ENCODE peak calls at places on chromosomes 16 and 17, in seven cellular contexts. V is pons; U is fibroblast of lung; W is activated naive CD4-positive, alpha-beta T cell; F is stimulated activated CD8-positive, alpha-beta memory T cell treated with anti-CD3 and anti-CD28 coated beads, Interleukin-7, amount 100 ng/mL, for 1 hour; R is GM13976; Z is Calu3. E is an unnamed sample.

GRCh38 chr17:60743812-60744211 is 66.2 kb downstream of the BCAS3 start:
- DNase-seq in W (no peak), Z (peak), R (no peak), U (peak), V (peak), F (no peak), E (no peak)

GRCh38 chr17:31099051-31099450 is 4.3 kb downstream of the NF1 start:
- DNase-seq in R (no peak), F (no peak), U (peak), Z (no peak), V (no peak), W (no peak), E (no peak)

GRCh38 chr16:23836404-23837291 is 865 bp downstream of the PRKCB start:
- DNase-seq in U (no peak), V (no peak), Z (no peak), R (peak), W (no peak), F (peak), E (peak)

GRCh38 chr16:57689772-57690558 is 4.6 kb upstream of the DRC7 start:
- DNase-seq in F (no peak), Z (no peak), W (no peak), V (no peak), U (no peak), R (peak), E (peak)

GRCh38 chr16:2822158-2822495 is 5.1 kb downstream of the PRSS21 start:
- DNase-seq in F (no peak), R (no peak), V (no peak), Z (no peak), U (no peak), W (no peak), E (no peak)

GRCh38 chr16:85481738-85482137 is 131.4 kb upstream of the GSE1 start:
- DNase-seq in W (no peak), U (no peak), F (no peak), R (no peak), V (no peak), Z (no peak), E (no peak)

GRCh38 chr17:8243827-8244226 is 4.0 kb downstream of the CTC1 start:
- DNase-seq in W (no peak), V (no peak), Z (no peak), F (no peak), R (no peak), U (no peak), E (no peak)

GRCh38 chr17:82933911-82934310 is 94.1 kb upstream of the ZNF750 start:
- DNase-seq in Z (no peak), F (no peak), W (no peak), R (no peak), V (no peak), U (no peak), E (no peak)

GRCh38 chr16:46884513-46885293 is 541 bp downstream of the GPT2 start:
- DNase-seq in V (peak), F (no peak), U (peak), R (no peak), W (no peak), Z (no peak), E (peak)

GRCh38 chr16:8872071-8872470 is 3.3 kb upstream of the CARHSP1 start:
- DNase-seq in R (no peak), W (no peak), Z (no peak), F (no peak), V (no peak), U (no peak), E (no peak)

GRCh38 chr16:56970934-56971767 is 9.4 kb downstream of the CETP start:
- DNase-seq in U (no peak), R (peak), V (no peak), F (no peak), W (no peak), Z (no peak), E (peak)

GRCh38 chr17:77326636-77327035 is 185.9 kb downstream of the SEC14L1 start:
- DNase-seq in W (no peak), U (no peak), V (no peak), R (no peak), Z (no peak), F (no peak), E (no peak)

GRCh38 chr16:77171750-77172635 is 19.0 kb upstream of the MON1B start:
- DNase-seq in R (peak), U (peak), W (no peak), V (peak), F (no peak), Z (peak), E (no peak)

GRCh38 chr16:26963109-26963508 is 103.6 kb upstream of the C16orf82 start:
- DNase-seq in W (no peak), V (no peak), R (no peak), Z (no peak), F (no peak), U (no peak), E (no peak)

GRCh38 chr17:62193297-62193696 is 128.2 kb upstream of the MED13 start:
- DNase-seq in F (no peak), U (no peak), W (no peak), V (no peak), R (no peak), Z (no peak), E (no peak)

GRCh38 chr17:81128774-81129173 is 36.5 kb upstream of the PVALEF start:
- DNase-seq in Z (no peak), U (no peak), R (no peak), V (peak), F (no peak), W (no peak), E (no peak)

GRCh38 chr17:28928061-28928460 is 23.3 kb downstream of the PHF12 start:
- DNase-seq in Z (peak), W (no peak), U (peak), F (no peak), V (no peak), R (no peak), E (peak)

GRCh38 chr16:3364774-3365427 is 9.2 kb downstream of the OR2C1 start:
- DNase-seq in U (peak), V (peak), W (peak), R (peak), Z (peak), F (peak), E (peak)

GRCh38 chr16:86818701-86819522 is 240.6 kb downstream of the FOXL1 start:
- DNase-seq in U (no peak), F (no peak), V (no peak), W (no peak), R (no peak), Z (no peak), E (no peak)

GRCh38 chr17:1697681-1698080 is 12.5 kb downstream of the TLCD2 start:
- DNase-seq in Z (no peak), U (no peak), V (no peak), W (no peak), R (no peak), F (no peak), E (no peak)

GRCh38 chr17:9298776-9299295 is 276.8 kb downstream of the STX8 start:
- DNase-seq in U (no peak), V (no peak), R (no peak), W (no peak), F (no peak), Z (no peak), E (no peak)

GRCh38 chr17:79597996-79598557 is 12.8 kb downstream of the RBFOX3 start:
- DNase-seq in U (no peak), V (no peak), R (no peak), W (no peak), Z (no peak), F (no peak), E (no peak)

GRCh38 chr17:11909348-11909747 is 87.9 kb downstream of the ZNF18 start:
- DNase-seq in F (no peak), W (no peak), V (no peak), U (no peak), R (no peak), Z (no peak), E (no peak)

GRCh38 chr17:17684901-17685774 is 3.9 kb downstream of the RAI1 start:
- DNase-seq in W (no peak), U (peak), V (no peak), R (no peak), Z (no peak), F (no peak), E (no peak)

GRCh38 chr16:81447383-81448101 is 2.9 kb downstream of the CMIP start:
- DNase-seq in V (no peak), U (no peak), W (no peak), F (no peak), Z (peak), R (no peak), E (no peak)

GRCh38 chr16:80718480-80719220 is 85.7 kb downstream of the CDYL2 start:
- DNase-seq in V (peak), U (peak), Z (peak), R (no peak), F (no peak), W (no peak), E (no peak)

GRCh38 chr16:47374629-47375028 is 86.2 kb downstream of the ITFG1 start:
- DNase-seq in F (no peak), R (no peak), W (no peak), Z (no peak), U (peak), V (no peak), E (no peak)

GRCh38 chr16:22151599-22151998 is 10.7 kb upstream of the SDR42E2 start:
- DNase-seq in U (no peak), Z (no peak), V (no peak), W (no peak), F (no peak), R (no peak), E (no peak)

GRCh38 chr17:43608313-43608712 is 53.4 kb downstream of the MEOX1 start:
- DNase-seq in U (peak), Z (no peak), F (no peak), R (no peak), V (no peak), W (no peak), E (no peak)

GRCh38 chr17:66661411-66661843 is 173.5 kb upstream of the CACNG5 start:
- DNase-seq in F (no peak), W (no peak), V (no peak), Z (peak), U (peak), R (peak), E (peak)

E was measured in GM06990.